ENCODE peak calls at places on chromosomes 1 and 21, in five cellular contexts. U is body of pancreas, H is left lung, K is right atrium auricular region, P is IMR-90. F is an unnamed sample.

GRCh38 chr1:108663074-108663473 is 2.2 kb upstream of the HENMT1 start:
- DNase-seq in U (no peak), H (no peak), K (no peak), P (no peak), F (no peak)

GRCh38 chr21:44854391-44854663 is 19.2 kb downstream of the PTTG1IP start:
- DNase-seq in U (no peak), H (peak), K (no peak), P (no peak), F (no peak)

GRCh38 chr1:29513357-29513756 is 277.0 kb downstream of the PTPRU start:
- DNase-seq in U (peak), H (no peak), K (peak), P (peak), F (peak)

GRCh38 chr1:226220473-226221189 is 2.8 kb upstream of the MIXL1 start:
- DNase-seq in U (no peak), H (no peak), K (no peak), P (no peak), F (no peak)

GRCh38 chr1:15945832-15946448 is 30.0 kb downstream of the ZBTB17 start:
- DNase-seq in U (no peak), H (no peak), K (no peak), P (no peak), F (no peak)

GRCh38 chr21:15121655-15122120 is 56.9 kb upstream of the NRIP1 start:
- DNase-seq in U (peak), H (no peak), K (no peak), P (peak), F (no peak)

GRCh38 chr1:84972377-84972987 is 24.4 kb downstream of the MCOLN2 start:
- DNase-seq in U (no peak), H (no peak), K (no peak), P (no peak), F (no peak)

GRCh38 chr1:25169168-25169567 is 63.1 kb downstream of the SYF2 start:
- DNase-seq in U (no peak), H (no peak), K (no peak), P (no peak), F (no peak)

GRCh38 chr21:38266732-38267131 is 9.9 kb downstream of the KCNJ15 start:
- DNase-seq in U (no peak), H (no peak), K (no peak), P (peak), F (no peak)

GRCh38 chr1:205980182-205980830 is 22.9 kb downstream of the RAB7B start:
- DNase-seq in U (no peak), H (no peak), K (no peak), P (no peak), F (no peak)

GRCh38 chr1:192430644-192431043 is 113.9 kb downstream of the RGS21 start:
- DNase-seq in U (no peak), H (no peak), K (no peak), P (no peak), F (no peak)

GRCh38 chr21:27196651-27197050 is 229.8 kb upstream of the ADAMTS5 start:
- DNase-seq in U (no peak), H (no peak), K (no peak), P (peak), F (no peak)

GRCh38 chr21:27201197-27201596 is 234.3 kb upstream of the ADAMTS5 start:
- DNase-seq in U (no peak), H (no peak), K (no peak), P (peak), F (no peak)

GRCh38 chr21:27206368-27206982 is 239.6 kb upstream of the ADAMTS5 start:
- DNase-seq in U (no peak), H (no peak), K (no peak), P (peak), F (no peak)

GRCh38 chr21:27202301-27202700 is 235.4 kb upstream of the ADAMTS5 start:
- DNase-seq in U (no peak), H (no peak), K (no peak), P (no peak), F (no peak)
- H3K27ac ChIP-seq in U (no peak), H (no peak), K (no peak), P (no peak), F (no peak)

GRCh38 chr1:182569939-182570610 is 19.0 kb downstream of the RNASEL start:
- DNase-seq in U (no peak), H (no peak), K (no peak), P (no peak), F (peak)
- H3K27ac ChIP-seq in U (no peak), H (no peak), K (no peak), P (no peak), F (no peak)

GRCh38 chr1:172699111-172699510 is 40.2 kb downstream of the FASLG start:
- DNase-seq in U (peak), H (no peak), K (no peak), P (peak), F (no peak)

GRCh38 chr1:172698224-172698623 is 39.3 kb downstream of the FASLG start:
- DNase-seq in U (no peak), H (no peak), K (no peak), P (no peak), F (no peak)

GRCh38 chr1:172699695-172700094 is 40.8 kb downstream of the FASLG start:
- DNase-seq in U (no peak), H (no peak), K (no peak), P (no peak), F (no peak)

DNA sequence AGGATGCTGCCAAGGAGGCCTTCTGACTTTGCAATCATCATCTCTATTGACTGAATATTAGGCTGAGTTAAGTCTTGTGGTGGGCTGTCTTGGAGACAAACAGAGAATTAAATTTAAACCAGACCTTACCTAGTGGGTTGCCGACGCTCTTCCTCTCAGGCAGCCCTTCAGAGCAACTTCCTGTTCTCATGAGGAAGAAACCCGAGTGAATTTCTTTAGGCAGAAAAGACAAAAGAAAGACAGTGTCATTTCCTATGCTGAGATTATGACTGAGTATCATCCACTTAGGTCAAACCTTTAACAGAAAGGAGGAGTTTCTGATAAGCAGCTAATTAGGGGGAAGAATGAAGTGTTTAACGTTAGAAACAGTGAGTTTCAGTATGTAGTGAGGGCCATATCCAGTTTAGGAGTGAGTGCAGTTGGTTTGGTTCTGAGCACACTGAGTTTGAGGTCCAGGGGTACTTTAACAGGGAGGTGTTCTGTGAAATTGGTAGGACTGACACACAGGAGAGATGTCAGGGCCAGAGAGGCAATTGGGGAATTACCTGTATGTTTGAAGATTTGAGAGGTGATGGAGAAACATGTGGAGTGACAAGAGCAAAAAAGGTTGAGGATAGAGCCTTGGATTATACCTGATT is 38.7 kb downstream of the FASLG start:
- DNase-seq in U (no peak), H (no peak), K (no peak), P (no peak), F (no peak)
- H3K27ac ChIP-seq in U (no peak), H (peak), K (no peak), P (no peak), F (no peak)

GRCh38 chr1:184986250-184986649 is 11.9 kb upstream of the NIBAN1 start:
- DNase-seq in U (no peak), H (no peak), K (no peak), P (peak), F (no peak)

DNA sequence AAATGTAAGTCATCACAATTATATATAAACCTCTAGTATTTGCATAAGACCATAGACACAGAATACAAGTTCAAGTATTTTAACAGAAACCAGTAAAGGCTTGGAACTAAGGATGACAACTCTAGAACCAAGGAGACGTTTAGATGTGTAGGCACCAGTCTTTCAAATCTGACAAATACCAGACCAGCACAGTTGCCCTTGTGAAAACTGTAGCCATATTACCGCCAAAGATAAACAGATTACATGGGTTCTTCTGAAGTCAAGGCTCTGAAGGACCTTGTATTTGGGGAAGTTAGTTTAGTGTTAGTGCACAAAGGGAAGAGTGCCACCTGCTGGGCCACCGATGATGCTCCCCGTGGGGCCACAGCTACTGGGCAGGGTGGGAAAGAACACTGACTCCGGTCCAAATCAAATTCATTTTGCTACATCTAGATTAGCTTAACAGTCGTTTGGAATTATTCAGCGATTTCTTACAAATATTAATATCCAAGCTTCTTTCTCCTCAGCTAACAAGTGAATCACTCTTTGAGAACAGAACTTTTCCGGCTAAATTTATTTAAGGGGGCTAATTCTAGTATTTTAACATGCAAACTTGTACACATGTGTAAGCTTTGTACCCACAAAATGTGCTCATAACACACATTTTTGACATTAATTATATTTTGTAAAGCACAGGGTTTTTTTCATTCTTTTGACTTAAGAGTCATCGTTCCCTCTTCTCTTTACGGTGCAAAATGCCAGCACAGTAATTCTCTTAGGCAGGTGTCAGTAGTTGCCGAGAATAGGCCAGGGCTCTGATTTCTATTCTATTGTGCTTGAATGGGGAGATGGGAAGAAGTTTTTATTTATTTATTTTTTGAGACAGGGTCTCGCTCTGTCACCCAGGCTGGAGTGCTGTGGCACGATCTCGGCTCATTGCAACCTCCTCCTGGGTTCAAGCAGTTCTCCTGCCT is 8.0 kb upstream of the NIBAN1 start:
- DNase-seq in U (peak), H (peak), K (peak), P (peak), F (peak)
- H3K27ac ChIP-seq in U (no peak), H (peak), K (no peak), P (no peak), F (no peak)

GRCh38 chr1:185398022-185398421 is 81.0 kb upstream of the IVNS1ABP start:
- DNase-seq in U (no peak), H (no peak), K (no peak), P (no peak), F (no peak)
- H3K27ac ChIP-seq in U (no peak), H (no peak), K (no peak), P (no peak), F (no peak)

DNA sequence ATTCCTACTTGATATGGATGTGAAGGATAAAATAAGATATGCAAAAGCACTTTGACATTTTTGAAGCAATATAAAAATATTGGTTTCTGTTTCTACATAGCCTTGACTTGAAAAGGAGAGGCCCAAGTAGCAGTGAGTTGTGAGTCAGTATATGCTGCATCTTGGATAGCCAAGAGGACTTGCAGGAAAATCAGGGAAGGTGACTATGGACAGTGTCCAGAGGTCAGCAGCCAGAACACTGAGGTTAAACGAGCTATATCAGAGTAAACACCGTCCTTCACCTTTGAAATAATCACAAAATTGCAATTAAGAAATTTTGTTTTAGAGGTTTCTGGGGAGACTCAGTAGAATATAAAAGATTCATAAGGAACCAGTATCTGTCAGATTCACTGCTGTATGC is 6.6 kb upstream of the AMPD1 start:
- DNase-seq in U (no peak), H (no peak), K (no peak), P (no peak), F (no peak)
- H3K27ac ChIP-seq in U (no peak), H (no peak), K (no peak), P (no peak), F (no peak)

GRCh38 chr1:19465123-19465522 is 20.2 kb downstream of the CAPZB start:
- DNase-seq in U (no peak), H (no peak), K (no peak), P (peak), F (no peak)

GRCh38 chr1:19461352-19461645 is 24.0 kb downstream of the CAPZB start:
- DNase-seq in U (no peak), H (no peak), K (no peak), P (no peak), F (no peak)

GRCh38 chr1:19462781-19463180 is 22.6 kb downstream of the CAPZB start:
- DNase-seq in U (no peak), H (no peak), K (no peak), P (no peak), F (no peak)

GRCh38 chr1:19465650-19466049 is 19.7 kb downstream of the CAPZB start:
- DNase-seq in U (no peak), H (no peak), K (no peak), P (no peak), F (no peak)

DNA sequence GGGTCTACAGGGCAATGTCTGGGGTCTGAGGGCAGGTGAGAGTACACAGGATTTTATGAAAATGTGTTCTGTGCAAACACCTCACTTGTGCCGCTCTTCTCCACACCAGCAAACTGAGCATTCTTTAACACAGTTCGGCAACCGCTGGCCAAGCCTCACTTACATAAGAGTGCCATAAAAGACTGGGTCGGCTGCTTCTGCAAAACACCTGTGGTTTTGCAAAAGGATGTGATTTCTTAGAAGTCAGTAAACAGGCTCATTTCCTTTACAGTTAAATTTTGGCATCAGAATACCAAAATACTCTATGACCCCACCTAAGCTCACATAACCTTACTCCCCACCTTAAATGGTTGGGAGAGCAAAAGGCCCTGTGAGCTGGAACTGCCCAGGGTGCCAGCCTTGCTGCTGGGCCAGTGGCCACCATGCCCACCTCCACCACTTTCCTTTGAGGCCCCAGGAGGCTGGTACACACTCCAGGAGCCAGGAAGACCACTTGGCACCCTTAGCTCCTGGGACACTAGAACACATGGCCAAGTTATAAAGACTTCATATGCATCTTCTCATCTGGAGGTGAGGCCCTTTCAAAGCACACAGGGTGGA is 22.0 kb downstream of the CAPZB start:
- DNase-seq in U (no peak), H (no peak), K (no peak), P (no peak), F (no peak)
- H3K27ac ChIP-seq in U (no peak), H (peak), K (no peak), P (no peak), F (peak)

GRCh38 chr1:201734776-201735175 is 94.2 kb upstream of the IPO9 start:
- DNase-seq in U (no peak), H (no peak), K (no peak), P (no peak), F (no peak)

GRCh38 chr1:201731592-201731991 is 97.4 kb upstream of the IPO9 start:
- DNase-seq in U (no peak), H (no peak), K (no peak), P (no peak), F (no peak)

GRCh38 chr1:201731142-201731541 is 97.8 kb upstream of the IPO9 start:
- DNase-seq in U (no peak), H (no peak), K (no peak), P (no peak), F (no peak)

GRCh38 chr1:201730611-201731010 is 98.3 kb upstream of the IPO9 start:
- DNase-seq in U (no peak), H (no peak), K (no peak), P (no peak), F (no peak)

DNA sequence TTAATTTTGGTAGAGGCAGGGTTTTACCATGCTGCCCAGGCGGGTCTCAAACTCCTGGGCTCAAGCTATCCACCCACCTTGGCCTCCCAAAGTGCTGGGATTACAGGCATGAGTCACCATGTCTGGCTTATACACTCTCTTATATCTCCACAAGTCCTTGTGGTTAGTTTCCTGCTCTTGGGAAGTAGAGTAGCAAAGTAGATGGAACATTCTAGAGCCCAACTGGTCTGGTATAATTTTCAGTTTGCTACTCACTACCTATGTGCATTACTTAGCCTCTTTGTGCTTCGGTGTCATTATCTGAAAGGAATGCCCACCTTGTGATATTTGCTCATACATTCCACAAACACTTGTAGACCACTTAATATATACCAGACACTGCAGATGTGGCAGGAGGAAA is 96.6 kb upstream of the IPO9 start:
- DNase-seq in U (no peak), H (no peak), K (no peak), P (peak), F (no peak)
- H3K27ac ChIP-seq in U (no peak), H (no peak), K (peak), P (no peak), F (no peak)

F was measured in esophagus muscularis mucosa.